ENCODE peak calls at places on chromosomes 2 and 18, in four cellular contexts. J, B, L and E are unnamed samples.

GRCh38 chr2:72990695-72991438 is 73.5 kb downstream of the EMX1 start:
- DNase-seq in J (no peak), B (no peak), L (no peak), E (no peak)

GRCh38 chr18:55380574-55380973 is 207.4 kb downstream of the TCF4 start:
- DNase-seq in J (no peak), B (no peak), L (no peak), E (no peak)

GRCh38 chr2:48249093-48249492 is 280.9 kb upstream of the STON1 start:
- DNase-seq in J (no peak), B (no peak), L (no peak), E (no peak)

GRCh38 chr2:133324150-133324561 is 244.1 kb downstream of the NCKAP5 start:
- DNase-seq in J (no peak), B (no peak), L (no peak), E (no peak)

GRCh38 chr2:140164449-140164848 is 1384.3 kb upstream of the NXPH2 start:
- DNase-seq in J (no peak), B (no peak), L (no peak), E (no peak)

GRCh38 chr2:149027602-149028250 is 10.8 kb upstream of the LYPD6B start:
- DNase-seq in J (no peak), B (no peak), L (no peak), E (no peak)

GRCh38 chr2:59985923-59986322 is 567.5 kb downstream of the BCL11A start:
- DNase-seq in J (no peak), B (no peak), L (no peak), E (no peak)

GRCh38 chr18:31243740-31244512 is 74.0 kb upstream of the DSG1 start:
- DNase-seq in J (no peak), B (peak), L (no peak), E (no peak)

GRCh38 chr18:57441395-57441794 is 6.2 kb downstream of the ONECUT2 start:
- DNase-seq in J (peak), B (no peak), L (no peak), E (no peak)

GRCh38 chr2:130963849-130964793 is 127.4 kb downstream of the ARHGEF4 start:
- DNase-seq in J (peak), B (no peak), L (peak), E (peak)

GRCh38 chr2:137952586-137953129 is 11.6 kb upstream of the HNMT start:
- DNase-seq in J (no peak), B (no peak), L (no peak), E (no peak)

GRCh38 chr2:235171511-235172130 is 219.8 kb downstream of the SH3BP4 start:
- DNase-seq in J (no peak), B (no peak), L (no peak), E (no peak)

GRCh38 chr18:45449761-45450227 is 165.5 kb upstream of the SLC14A2 start:
- DNase-seq in J (no peak), B (no peak), L (no peak), E (no peak)

GRCh38 chr2:137689549-137689948 is 274.7 kb upstream of the HNMT start:
- DNase-seq in J (no peak), B (no peak), L (no peak), E (no peak)

GRCh38 chr2:58701688-58702301 is 460.7 kb upstream of the FANCL start:
- DNase-seq in J (no peak), B (no peak), L (no peak), E (no peak)

GRCh38 chr18:9475643-9476580 is 599 bp downstream of the RALBP1 start:
- DNase-seq in J (no peak), B (no peak), L (peak), E (no peak)

GRCh38 chr2:106183093-106183837 is 10.8 kb downstream of the UXS1 start:
- DNase-seq in J (no peak), B (no peak), L (peak), E (no peak)

GRCh38 chr2:138373993-138374408 is 127.6 kb upstream of the SPOPL start:
- DNase-seq in J (no peak), B (peak), L (peak), E (peak)

GRCh38 chr2:108918156-108918845 is 70.7 kb downstream of the EDAR start:
- DNase-seq in J (no peak), B (no peak), L (no peak), E (no peak)

GRCh38 chr2:98459776-98460175 is 15.1 kb downstream of the INPP4A start:
- DNase-seq in J (no peak), B (no peak), L (no peak), E (no peak)

GRCh38 chr2:24611626-24612025 is 120.6 kb downstream of the NCOA1 start:
- DNase-seq in J (no peak), B (no peak), L (no peak), E (no peak)

GRCh38 chr18:23828426-23828825 is 139.2 kb downstream of the LAMA3 start:
- DNase-seq in J (no peak), B (peak), L (no peak), E (peak)

GRCh38 chr2:43043471-43043870 is 182.9 kb downstream of the ZFP36L2 start:
- DNase-seq in J (no peak), B (no peak), L (no peak), E (no peak)

GRCh38 chr2:181250691-181251090 is 206.5 kb upstream of the ITGA4 start:
- DNase-seq in J (no peak), B (no peak), L (no peak), E (no peak)

GRCh38 chr18:76496200-76496890 is 1.3 kb upstream of the ZNF516 start:
- DNase-seq in J (peak), B (peak), L (no peak), E (no peak)
- TF ChIP-seq JUN in J (no peak), B (no peak), L (no peak), E (no peak)

DNA sequence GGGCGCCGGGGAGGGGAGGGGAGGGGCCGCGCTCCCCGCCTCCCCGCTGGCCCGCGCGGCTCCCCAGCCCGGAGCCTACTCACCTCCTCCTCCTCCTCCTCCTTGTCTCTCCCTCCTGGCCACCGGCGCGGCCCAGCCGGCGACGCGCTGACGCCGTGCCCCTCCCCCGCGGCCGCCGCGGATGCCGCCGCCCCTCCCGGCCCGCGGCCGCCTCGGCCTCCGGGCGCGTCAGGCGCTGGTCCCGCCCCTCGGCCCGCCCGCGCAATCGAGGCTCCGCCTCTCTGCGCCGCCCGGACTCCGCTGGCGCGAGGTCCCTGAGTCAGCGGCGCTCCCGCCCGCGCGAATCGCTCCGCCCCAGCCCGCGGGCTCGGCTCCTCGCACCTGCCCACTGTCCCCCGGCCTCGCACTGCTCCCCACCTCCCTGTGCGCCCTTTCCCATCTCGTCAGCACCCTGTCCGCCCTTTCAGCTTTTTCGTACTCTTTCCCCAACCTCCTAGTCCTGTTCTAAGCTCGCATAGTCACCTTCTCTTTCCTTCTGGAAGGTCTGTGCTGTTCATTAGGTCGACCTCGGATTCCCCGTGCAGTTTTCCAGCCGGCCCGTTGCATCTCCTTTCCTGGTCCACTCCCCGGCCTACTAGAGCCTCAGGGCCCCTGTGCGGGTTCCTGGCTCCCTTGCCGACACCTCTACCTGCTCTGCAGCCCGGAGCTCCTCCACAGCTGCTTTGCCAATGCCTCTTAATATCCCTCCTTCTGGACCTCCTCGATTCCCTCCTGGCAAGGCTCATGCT is 187.4 kb downstream of the ZEB2 start:
- DNase-seq in J (peak), B (peak), L (peak), E (peak)
- TF ChIP-seq NR3C1 in J (no peak), B (no peak), L (peak), E (no peak)

GRCh38 chr18:13465476-13465875 is 246.9 kb downstream of the LDLRAD4 start:
- DNase-seq in J (no peak), B (no peak), L (no peak), E (no peak)

GRCh38 chr18:13462686-13463085 is 244.1 kb downstream of the LDLRAD4 start:
- DNase-seq in J (no peak), B (no peak), L (no peak), E (no peak)

GRCh38 chr18:13465126-13465446 is 246.5 kb downstream of the LDLRAD4 start:
- DNase-seq in J (no peak), B (no peak), L (no peak), E (no peak)

GRCh38 chr18:13463526-13463925 is 245.0 kb downstream of the LDLRAD4 start:
- DNase-seq in J (no peak), B (no peak), L (no peak), E (no peak)

DNA sequence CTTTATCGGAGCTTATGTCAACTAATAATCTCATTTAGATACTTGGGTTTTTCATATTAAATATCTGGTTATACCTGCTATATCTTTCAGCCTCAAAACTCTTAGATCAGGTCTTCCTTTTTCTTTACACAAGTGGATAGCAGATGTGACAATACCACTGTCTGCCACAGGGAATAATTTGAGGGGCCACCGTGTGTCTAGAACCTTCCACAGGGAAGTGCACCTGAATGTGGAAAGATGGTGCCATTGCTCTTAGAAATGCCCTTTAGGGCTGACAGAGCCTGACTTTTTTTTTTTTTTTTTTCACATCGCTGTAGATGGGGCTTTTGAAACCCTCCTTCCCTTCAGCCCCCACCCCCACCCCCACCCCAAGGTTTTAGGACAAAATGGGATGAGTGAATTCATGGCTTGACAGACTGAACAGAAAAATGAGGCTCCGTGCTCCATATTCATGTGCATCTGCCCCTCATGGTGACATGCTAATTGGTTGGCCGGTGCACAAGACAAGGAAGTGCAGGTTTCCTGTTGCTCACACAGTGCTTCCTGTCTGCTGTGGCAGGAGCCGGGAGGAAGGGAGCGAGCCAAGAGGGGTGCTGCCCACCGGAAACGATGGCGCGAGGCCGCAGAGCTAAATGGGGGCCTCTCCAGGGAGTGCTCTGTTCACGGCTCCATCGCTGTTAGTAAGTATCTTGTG is 246.0 kb downstream of the LDLRAD4 start:
- DNase-seq in J (no peak), B (no peak), L (no peak), E (no peak)
- TF ChIP-seq JUN in J (no peak), B (no peak), L (no peak), E (no peak)

DNA sequence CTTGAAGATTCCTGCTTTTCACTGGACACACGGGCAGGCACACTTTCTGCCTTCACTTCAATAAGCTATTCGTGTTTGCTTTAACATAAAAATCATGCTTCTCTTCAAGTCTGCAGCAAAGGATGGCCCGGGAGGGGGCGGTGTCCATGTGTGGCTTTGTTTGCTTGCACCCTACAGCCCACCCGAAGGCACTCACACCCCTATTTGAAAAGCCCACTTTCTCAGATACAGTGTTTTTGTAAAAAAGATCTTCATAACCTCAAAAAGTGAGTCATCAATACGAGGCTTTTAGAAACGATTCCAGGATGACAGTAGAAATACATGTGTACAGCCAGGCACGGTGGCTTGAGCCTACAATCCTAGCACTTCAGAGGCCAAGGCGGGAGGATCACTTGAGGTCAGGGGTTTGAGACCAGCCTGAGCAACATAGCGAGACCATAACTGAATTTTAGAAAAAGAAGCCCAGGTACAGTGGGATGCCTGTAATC is 36.5 kb upstream of the HPCAL1 start:
- DNase-seq in J (peak), B (no peak), L (no peak), E (no peak)
- TF ChIP-seq NR3C1 in J (no peak), B (no peak), L (no peak), E (no peak)

GRCh38 chr2:68428746-68429145 is 38.3 kb downstream of the FBXO48 start:
- DNase-seq in J (no peak), B (no peak), L (no peak), E (no peak)

GRCh38 chr2:68428132-68428531 is 39.0 kb downstream of the FBXO48 start:
- DNase-seq in J (no peak), B (no peak), L (no peak), E (no peak)

GRCh38 chr2:68426885-68427579 is 40.1 kb downstream of the FBXO48 start:
- DNase-seq in J (no peak), B (no peak), L (no peak), E (peak)

GRCh38 chr2:68431316-68431972 is 35.6 kb downstream of the FBXO48 start:
- DNase-seq in J (no peak), B (no peak), L (no peak), E (no peak)

GRCh38 chr2:68429311-68429826 is 37.7 kb downstream of the FBXO48 start:
- DNase-seq in J (no peak), B (no peak), L (no peak), E (no peak)
- TF ChIP-seq JUN in J (no peak), B (no peak), L (no peak), E (no peak)

DNA sequence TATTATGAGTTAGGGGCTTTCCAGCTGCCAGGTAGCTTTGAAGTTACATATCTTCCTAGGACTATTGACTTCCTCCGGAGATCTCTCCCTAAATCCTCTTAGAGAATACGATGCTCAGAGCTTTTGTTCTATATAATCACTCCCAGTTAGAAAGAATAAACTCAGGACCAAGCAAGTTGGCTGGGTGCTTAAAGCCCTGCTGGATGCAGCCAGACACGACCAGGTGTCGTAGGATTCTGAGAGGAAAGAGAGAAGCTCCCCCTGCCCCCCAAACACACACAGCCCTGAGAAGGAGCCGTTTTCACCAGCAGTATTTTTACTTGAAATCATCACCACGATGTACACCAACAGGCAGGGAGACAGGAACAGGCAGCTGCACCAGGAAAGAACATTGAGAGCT is 382.7 kb downstream of the EPHA4 start:
- DNase-seq in J (peak), B (no peak), L (no peak), E (no peak)
- TF ChIP-seq NR3C1 in J (no peak), B (no peak), L (no peak), E (no peak)

GRCh38 chr2:204260162-204260877 is 285.0 kb upstream of the PARD3B start:
- DNase-seq in J (peak), B (peak), L (peak), E (peak)
- TF ChIP-seq JUN in J (no peak), B (no peak), L (no peak), E (no peak)